ENCODE peak calls at places on chromosome 15, in four cellular contexts. One of them, this sample, is unnamed.

GRCh38 chr15:70856177-70856883 is 2.4 kb upstream of the LARP6 start:
- DNase-seq in activated gamma-delta T cell treated with Interleukin-2 at 50 U/mL for 16 hours: no peak
- DNase-seq in naive thymus-derived CD8-positive, alpha-beta T cell: no peak
- DNase-seq in mesothelial cell of epicardium: no peak
- DNase-seq in this sample: no peak

GRCh38 chr15:53869044-53869805 is 109.0 kb upstream of the UNC13C start:
- DNase-seq in activated gamma-delta T cell treated with Interleukin-2 at 50 U/mL for 16 hours: no peak
- DNase-seq in naive thymus-derived CD8-positive, alpha-beta T cell: no peak
- DNase-seq in mesothelial cell of epicardium: no peak
- DNase-seq in this sample: no peak

GRCh38 chr15:59296181-59296617 is 76.5 kb downstream of the MYO1E start:
- DNase-seq in activated gamma-delta T cell treated with Interleukin-2 at 50 U/mL for 16 hours: no peak
- DNase-seq in mesothelial cell of epicardium: no peak
- DNase-seq in naive thymus-derived CD8-positive, alpha-beta T cell: no peak
- DNase-seq in this sample: no peak

GRCh38 chr15:26767169-26767670 is 5.6 kb downstream of the GABRB3 start:
- DNase-seq in mesothelial cell of epicardium: no peak
- DNase-seq in naive thymus-derived CD8-positive, alpha-beta T cell: no peak
- DNase-seq in activated gamma-delta T cell treated with Interleukin-2 at 50 U/mL for 16 hours: no peak
- DNase-seq in this sample: no peak

GRCh38 chr15:91622676-91623342 is 230.7 kb upstream of the SLCO3A1 start:
- DNase-seq in naive thymus-derived CD8-positive, alpha-beta T cell: no peak
- DNase-seq in mesothelial cell of epicardium: no peak
- DNase-seq in activated gamma-delta T cell treated with Interleukin-2 at 50 U/mL for 16 hours: no peak
- DNase-seq in this sample: no peak

GRCh38 chr15:33618300-33618699 is 307.5 kb downstream of the RYR3 start:
- DNase-seq in activated gamma-delta T cell treated with Interleukin-2 at 50 U/mL for 16 hours: no peak
- DNase-seq in naive thymus-derived CD8-positive, alpha-beta T cell: no peak
- DNase-seq in mesothelial cell of epicardium: no peak
- DNase-seq in this sample: no peak

GRCh38 chr15:94266000-94266399 is 34.6 kb downstream of the MCTP2 start:
- DNase-seq in mesothelial cell of epicardium: no peak
- DNase-seq in naive thymus-derived CD8-positive, alpha-beta T cell: no peak
- DNase-seq in activated gamma-delta T cell treated with Interleukin-2 at 50 U/mL for 16 hours: no peak
- DNase-seq in this sample: no peak

GRCh38 chr15:100686021-100686724 is 83.8 kb downstream of the ASB7 start:
- DNase-seq in mesothelial cell of epicardium: no peak
- DNase-seq in activated gamma-delta T cell treated with Interleukin-2 at 50 U/mL for 16 hours: no peak
- DNase-seq in naive thymus-derived CD8-positive, alpha-beta T cell: no peak
- DNase-seq in this sample: no peak

GRCh38 chr15:89401636-89402252 is 67.1 kb upstream of the POLG start:
- DNase-seq in activated gamma-delta T cell treated with Interleukin-2 at 50 U/mL for 16 hours: no peak
- DNase-seq in mesothelial cell of epicardium: no peak
- DNase-seq in naive thymus-derived CD8-positive, alpha-beta T cell: no peak
- DNase-seq in this sample: no peak

GRCh38 chr15:89672221-89673161 is 6.7 kb downstream of the PLIN1 start:
- DNase-seq in naive thymus-derived CD8-positive, alpha-beta T cell: no peak
- DNase-seq in activated gamma-delta T cell treated with Interleukin-2 at 50 U/mL for 16 hours: no peak
- DNase-seq in mesothelial cell of epicardium: no peak
- DNase-seq in this sample: no peak

GRCh38 chr15:80559761-80560160 is 135.3 kb upstream of the ABHD17C start:
- DNase-seq in activated gamma-delta T cell treated with Interleukin-2 at 50 U/mL for 16 hours: no peak
- DNase-seq in mesothelial cell of epicardium: no peak
- DNase-seq in naive thymus-derived CD8-positive, alpha-beta T cell: no peak
- DNase-seq in this sample: no peak